ENCODE peak calls at places on chromosomes 4 and X, in seven cellular contexts. D, A, Y, P, S, R and N are unnamed samples.

GRCh38 chr4:156294577-156294976 is 340.9 kb upstream of the CTSO start:
- DNase-seq in D (peak), A (no peak), Y (peak), P (peak), S (peak), R (peak), N (peak)

GRCh38 chr4:146379744-146380143 is 142.0 kb downstream of the SLC10A7 start:
- DNase-seq in D (no peak), A (no peak), Y (no peak), P (no peak), S (no peak), R (no peak), N (no peak)

GRCh38 chr4:68359508-68359907 is 9.6 kb upstream of the YTHDC1 start:
- DNase-seq in D (peak), A (no peak), Y (no peak), P (no peak), S (no peak), R (no peak), N (no peak)

GRCh38 chrX:46325312-46325877 is 219.8 kb downstream of the ZNF674 start:
- DNase-seq in D (peak), A (peak), Y (peak), P (no peak), S (no peak), R (no peak), N (no peak)

GRCh38 chrX:41759817-41760216 is 35.8 kb downstream of the GPR82 start:
- DNase-seq in D (peak), A (no peak), Y (no peak), P (peak), S (peak), R (peak), N (no peak)

GRCh38 chr4:98994474-98995182 is 893 bp upstream of the METAP1 start:
- DNase-seq in D (peak), A (no peak), Y (no peak), P (no peak), S (no peak), R (peak), N (peak)

GRCh38 chrX:18938710-18939109 is 45.2 kb downstream of the PHKA2 start:
- DNase-seq in D (no peak), A (no peak), Y (no peak), P (no peak), S (no peak), R (peak), N (no peak)

GRCh38 chr4:6905501-6905900 is 4.1 kb upstream of the TBC1D14 start:
- DNase-seq in D (no peak), A (no peak), Y (no peak), P (no peak), S (no peak), R (no peak), N (no peak)

GRCh38 chr4:13678186-13678924 is 50.8 kb upstream of the BOD1L1 start:
- DNase-seq in D (no peak), A (no peak), Y (no peak), P (no peak), S (no peak), R (no peak), N (no peak)

GRCh38 chrX:28550331-28550872 is 36.8 kb upstream of the IL1RAPL1 start:
- DNase-seq in D (no peak), A (no peak), Y (no peak), P (no peak), S (no peak), R (no peak), N (no peak)

GRCh38 chr4:102449751-102450352 is 51.3 kb upstream of the NFKB1 start:
- DNase-seq in D (peak), A (peak), Y (peak), P (peak), S (peak), R (peak), N (peak)

GRCh38 chr4:38663021-38663800 is 788 bp upstream of the KLF3 start:
- DNase-seq in D (peak), A (peak), Y (no peak), P (no peak), S (no peak), R (peak), N (no peak)

GRCh38 chr4:55912249-55912648 is 36.5 kb upstream of the CEP135 start:
- DNase-seq in D (no peak), A (no peak), Y (no peak), P (no peak), S (no peak), R (no peak), N (no peak)

GRCh38 chr4:7068279-7068842 is 497 bp upstream of the GRPEL1 start:
- DNase-seq in D (no peak), A (no peak), Y (no peak), P (no peak), S (no peak), R (no peak), N (no peak)

GRCh38 chr4:26573389-26573794 is 10.5 kb upstream of the TBC1D19 start:
- DNase-seq in D (no peak), A (no peak), Y (no peak), P (no peak), S (no peak), R (no peak), N (no peak)

GRCh38 chr4:8581094-8581861 is 1.1 kb downstream of the GPR78 start:
- DNase-seq in D (no peak), A (no peak), Y (no peak), P (no peak), S (no peak), R (no peak), N (no peak)

GRCh38 chrX:150983526-150984163 is 510 bp downstream of the HMGB3 start:
- DNase-seq in D (peak), A (no peak), Y (no peak), P (no peak), S (no peak), R (no peak), N (no peak)

GRCh38 chrX:106894978-106895452 is 8.1 kb downstream of the RIPPLY1 start:
- DNase-seq in D (peak), A (no peak), Y (peak), P (no peak), S (no peak), R (no peak), N (no peak)

GRCh38 chrX:139680356-139680755 is 27.6 kb downstream of the MCF2 start:
- DNase-seq in D (no peak), A (no peak), Y (no peak), P (no peak), S (no peak), R (no peak), N (no peak)

GRCh38 chr4:94412019-94413017 is 39.4 kb upstream of the PDLIM5 start:
- DNase-seq in D (peak), A (no peak), Y (peak), P (no peak), S (peak), R (no peak), N (peak)

GRCh38 chrX:85516131-85516530 is 136.7 kb upstream of the POF1B start:
- DNase-seq in D (no peak), A (no peak), Y (no peak), P (no peak), S (no peak), R (no peak), N (no peak)

GRCh38 chrX:10157545-10157944 is 770 bp downstream of the CLCN4 start:
- DNase-seq in D (peak), A (no peak), Y (no peak), P (no peak), S (peak), R (no peak), N (no peak)

GRCh38 chr4:13642576-13642975 is 15.1 kb upstream of the BOD1L1 start:
- DNase-seq in D (peak), A (no peak), Y (no peak), P (peak), S (peak), R (no peak), N (no peak)

GRCh38 chr4:1045193-1045594 is 33.8 kb downstream of the FGFRL1 start:
- DNase-seq in D (no peak), A (no peak), Y (no peak), P (no peak), S (peak), R (no peak), N (no peak)

GRCh38 chrX:15758140-15758539 is 20.1 kb downstream of the CA5B start:
- DNase-seq in D (no peak), A (no peak), Y (no peak), P (no peak), S (no peak), R (no peak), N (no peak)

GRCh38 chr4:24802648-24803047 is 7.3 kb downstream of the SOD3 start:
- DNase-seq in D (no peak), A (no peak), Y (peak), P (no peak), S (no peak), R (no peak), N (no peak)

GRCh38 chrX:130636277-130636676 is 234.5 kb downstream of the RBMX2 start:
- DNase-seq in D (no peak), A (no peak), Y (no peak), P (no peak), S (no peak), R (no peak), N (no peak)

GRCh38 chrX:71657267-71657666 is 10.1 kb upstream of the LOC101059915 start:
- DNase-seq in D (peak), A (no peak), Y (no peak), P (no peak), S (no peak), R (no peak), N (no peak)

GRCh38 chr4:75497133-75497532 is 17.1 kb downstream of the RCHY1 start:
- DNase-seq in D (peak), A (no peak), Y (no peak), P (no peak), S (no peak), R (no peak), N (no peak)

GRCh38 chr4:33739886-33740285 is 2504.4 kb downstream of the ARAP2 start:
- DNase-seq in D (no peak), A (no peak), Y (no peak), P (no peak), S (no peak), R (no peak), N (no peak)